ENCODE peak calls at places on chromosomes 6 and 20, in five cellular contexts. W is heart right ventricle, J is suprapubic skin, M is pancreas, Q is epithelial cell of esophagus. O is an unnamed sample.

GRCh38 chr20:32457476-32457986 is 99.4 kb downstream of the ASXL1 start:
- DNase-seq in W (peak; percentile 60), J (no peak), M (peak; percentile 82), Q (peak; percentile 51), O (no peak)

GRCh38 chr6:449486-450419 is 58.2 kb downstream of the IRF4 start:
- DNase-seq in W (no peak), J (no peak), M (no peak), Q (no peak), O (no peak)

GRCh38 chr6:6781172-6781876 is 192.8 kb downstream of the LY86 start:
- DNase-seq in W (peak; percentile 43), J (no peak), M (no peak), Q (peak; percentile 77), O (no peak)

GRCh38 chr6:16758163-16758975 is 2.9 kb downstream of the ATXN1 start:
- DNase-seq in W (no peak), J (no peak), M (no peak), Q (no peak), O (no peak)

GRCh38 chr6:117685359-117685758 is 10.1 kb downstream of the NUS1 start:
- DNase-seq in W (no peak), J (no peak), M (no peak), Q (no peak), O (no peak)

GRCh38 chr6:70375882-70376281 is 37.4 kb upstream of the FAM135A start:
- DNase-seq in W (no peak), J (no peak), M (no peak), Q (peak; percentile 15), O (no peak)

GRCh38 chr6:109772961-109773431 is 81.9 kb downstream of the FIG4 start:
- DNase-seq in W (peak; percentile 62), J (no peak), M (no peak), Q (no peak), O (peak; percentile 72)

GRCh38 chr6:18362058-18362561 is 25.0 kb upstream of the RNF144B start:
- DNase-seq in W (no peak), J (no peak), M (no peak), Q (peak; percentile 94), O (peak; percentile 47)

GRCh38 chr20:62126141-62126540 is 3.9 kb downstream of the LSM14B start:
- DNase-seq in W (no peak), J (no peak), M (no peak), Q (no peak), O (no peak)

GRCh38 chr6:14934844-14935243 is 311.0 kb upstream of the JARID2 start:
- DNase-seq in W (no peak), J (no peak), M (no peak), Q (no peak), O (no peak)

GRCh38 chr20:49245921-49246740 is 26.9 kb downstream of the DDX27 start:
- DNase-seq in W (no peak), J (no peak), M (no peak), Q (peak; percentile 62), O (peak; percentile 2)

GRCh38 chr6:138410972-138411667 is 7.1 kb downstream of the HEBP2 start:
- DNase-seq in W (no peak), J (no peak), M (no peak), Q (peak; percentile 91), O (no peak)

GRCh38 chr20:20205141-20205861 is 153.0 kb downstream of the CFAP61 start:
- DNase-seq in W (no peak), J (no peak), M (no peak), Q (no peak), O (peak; percentile 52)

GRCh38 chr6:41901882-41902519 is 6.8 kb upstream of the USP49 start:
- DNase-seq in W (no peak), J (no peak), M (no peak), Q (no peak), O (no peak)

GRCh38 chr6:136956590-136957573 is 34.8 kb downstream of the SLC35D3 start:
- DNase-seq in W (no peak), J (no peak), M (no peak), Q (no peak), O (no peak)

GRCh38 chr6:105204768-105205167 is 25.0 kb upstream of the POPDC3 start:
- DNase-seq in W (no peak), J (no peak), M (no peak), Q (no peak), O (no peak)

GRCh38 chr6:142413111-142413510 is 111.3 kb downstream of the ADGRG6 start:
- DNase-seq in W (no peak), J (no peak), M (no peak), Q (peak; percentile 12), O (no peak)

GRCh38 chr20:50491168-50491567 is 19.0 kb upstream of the PTPN1 start:
- DNase-seq in W (no peak), J (no peak), M (no peak), Q (no peak), O (no peak)

GRCh38 chr6:80553071-80553740 is 446.7 kb downstream of the BCKDHB start:
- DNase-seq in W (no peak), J (no peak), M (no peak), Q (no peak), O (no peak)

GRCh38 chr6:26113570-26113969 is 26.3 kb downstream of the HFE start:
- DNase-seq in W (no peak), J (no peak), M (no peak), Q (no peak), O (no peak)

GRCh38 chr20:62405108-62405980 is 1.7 kb downstream of the CABLES2 start:
- DNase-seq in W (peak; percentile 50), J (no peak), M (no peak), Q (peak; percentile 44), O (no peak)

GRCh38 chr6:43496370-43497128 is 13.6 kb downstream of the LRRC73 start:
- DNase-seq in W (no peak), J (no peak), M (no peak), Q (peak; percentile 96), O (no peak)

DNA sequence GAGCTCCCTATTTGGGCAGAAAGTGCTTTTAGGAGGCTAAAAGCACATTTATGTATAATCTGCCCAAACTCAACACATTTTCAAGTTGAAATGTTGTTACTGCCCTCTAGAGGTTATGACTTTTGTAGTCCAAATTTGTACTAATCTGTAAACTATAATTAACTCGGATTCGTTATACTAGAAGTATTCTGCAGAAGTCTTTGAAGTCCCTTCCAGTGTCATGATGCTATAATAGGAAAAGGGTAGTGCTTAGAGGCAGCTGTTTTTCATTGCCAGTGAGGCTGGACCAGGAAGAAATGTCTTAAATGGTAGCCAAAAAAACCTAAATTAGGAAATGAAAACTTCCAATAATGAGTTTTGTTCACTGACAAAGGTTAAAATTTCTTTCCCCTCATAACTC is 44.8 kb upstream of the EMILIN3 start:
- DNase-seq in W (no peak), J (no peak), M (no peak), Q (peak; percentile 36), O (no peak)
- TF ChIP-seq CTCF in W (peak; percentile 62), J (peak; percentile 21), M (no peak), Q (peak; percentile 37), O (peak; percentile 23)

DNA sequence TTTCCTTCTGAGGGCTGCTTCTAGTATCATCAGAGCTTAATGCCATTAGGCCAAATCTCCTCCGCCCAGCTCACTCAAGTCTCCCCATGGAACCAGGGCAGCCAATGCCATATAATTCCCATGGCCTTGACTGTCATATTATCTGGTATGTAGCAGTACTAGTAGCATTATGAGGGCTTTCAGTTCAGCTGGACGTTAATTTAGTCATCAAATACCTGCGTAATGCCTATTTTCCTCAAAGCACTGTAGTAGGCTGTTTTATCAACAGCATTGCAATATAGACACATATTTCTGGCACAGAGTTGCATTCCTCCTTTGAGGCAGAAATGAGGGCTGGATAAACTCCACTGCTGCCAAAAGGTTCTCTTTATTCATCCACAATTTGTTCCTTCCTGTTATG is 1.7 kb downstream of the KCTD20 start:
- DNase-seq in W (no peak), J (no peak), M (no peak), Q (peak; percentile 72), O (no peak)
- H3K4me3 ChIP-seq in W (peak overlapping the region; percentile 95), J (peak overlapping the region; percentile 95), M (peak overlapping the region; percentile 87), Q (peak overlapping the region; percentile 83), O (peak overlapping the region; percentile 93)

GRCh38 chr20:34129518-34130162 is 17.6 kb upstream of the EIF2S2 start:
- DNase-seq in W (peak; percentile 37), J (no peak), M (peak; percentile 67), Q (peak; percentile 77), O (peak; percentile 40)
- TF ChIP-seq CTCF in W (peak; percentile 93), J (peak; percentile 79), M (peak; percentile 77), Q (peak; percentile 76), O (peak; percentile 93)

GRCh38 chr6:154932562-154933027 is 62.5 kb upstream of the TIAM2 start:
- DNase-seq in W (no peak), J (no peak), M (no peak), Q (peak; percentile 79), O (no peak)
- H3K4me3 ChIP-seq in W (no peak overlapping the region), J (no peak overlapping the region), M (no peak overlapping the region), Q (no peak overlapping the region), O (no peak overlapping the region)

GRCh38 chr20:8291873-8292272 is 159.8 kb downstream of the PLCB1 start:
- DNase-seq in W (no peak), J (no peak), M (no peak), Q (no peak), O (no peak)
- TF ChIP-seq CTCF in W (no peak), J (no peak), M (no peak), Q (no peak), O (no peak)

GRCh38 chr6:33725222-33725621 is 13.7 kb upstream of the UQCC2 start:
- DNase-seq in W (no peak), J (no peak), M (no peak), Q (no peak), O (no peak)

GRCh38 chr6:33727126-33727525 is 15.6 kb upstream of the UQCC2 start:
- DNase-seq in W (no peak), J (no peak), M (no peak), Q (no peak), O (no peak)

GRCh38 chr6:33725891-33726673 is 14.6 kb upstream of the UQCC2 start:
- DNase-seq in W (no peak), J (no peak), M (no peak), Q (no peak), O (no peak)

GRCh38 chr6:33727932-33728331 is 16.4 kb upstream of the UQCC2 start:
- DNase-seq in W (peak; percentile 76), J (no peak), M (peak; percentile 84), Q (no peak), O (no peak)

GRCh38 chr6:33726696-33727095 is 15.2 kb upstream of the UQCC2 start:
- DNase-seq in W (no peak), J (no peak), M (peak; percentile 49), Q (no peak), O (no peak)
- H3K4me3 ChIP-seq in W (no peak overlapping the region), J (no peak overlapping the region), M (no peak overlapping the region), Q (no peak overlapping the region), O (no peak overlapping the region)

GRCh38 chr6:158793432-158793831 is 25.7 kb downstream of the EZR start:
- DNase-seq in W (no peak), J (no peak), M (no peak), Q (peak; percentile 72), O (no peak)
- TF ChIP-seq CTCF in W (peak; percentile 41), J (peak; percentile 19), M (no peak), Q (peak; percentile 52), O (no peak)

GRCh38 chr6:161903584-161904232 is 629.8 kb upstream of the AGPAT4 start:
- DNase-seq in W (no peak), J (no peak), M (no peak), Q (no peak), O (no peak)

GRCh38 chr6:161901740-161902426 is 628.0 kb upstream of the AGPAT4 start:
- DNase-seq in W (no peak), J (no peak), M (no peak), Q (no peak), O (no peak)
- H3K4me3 ChIP-seq in W (no peak overlapping the region), J (no peak overlapping the region), M (no peak overlapping the region), Q (no peak overlapping the region), O (no peak overlapping the region)

O was measured in LNCaP clone FGC.